ENCODE peak calls at places on chromosomes 3 and 15, in four cellular contexts. One of them, this sample, is unnamed.

GRCh38 chr3:15964605-15965061 is 166.9 kb upstream of the ANKRD28 start:
- DNase-seq in Karpas-422: peak; percentile 34
- DNase-seq in endothelial cell of umbilical vein: peak; percentile 50
- DNase-seq in fibroblast of lung: peak; percentile 67
- DNase-seq in this sample: peak; percentile 67

GRCh38 chr3:72150634-72151412 is 365.9 kb upstream of the PROK2 start:
- DNase-seq in Karpas-422: no peak
- DNase-seq in endothelial cell of umbilical vein: no peak
- DNase-seq in fibroblast of lung: no peak
- DNase-seq in this sample: no peak

GRCh38 chr15:22794621-22795167 is 8.2 kb downstream of the NIPA1 start:
- DNase-seq in Karpas-422: no peak
- DNase-seq in endothelial cell of umbilical vein: no peak
- DNase-seq in fibroblast of lung: no peak
- DNase-seq in this sample: no peak

GRCh38 chr3:11335056-11335608 is 62.9 kb downstream of the ATG7 start:
- DNase-seq in Karpas-422: peak; percentile 79
- DNase-seq in endothelial cell of umbilical vein: peak; percentile 81
- DNase-seq in fibroblast of lung: peak; percentile 61
- DNase-seq in this sample: peak; percentile 82

GRCh38 chr3:62113092-62113491 is 260.3 kb downstream of the FEZF2 start:
- DNase-seq in Karpas-422: no peak
- DNase-seq in endothelial cell of umbilical vein: no peak
- DNase-seq in fibroblast of lung: no peak
- DNase-seq in this sample: no peak

GRCh38 chr15:70092462-70092850 is 5.3 kb downstream of the TLE3 start:
- DNase-seq in Karpas-422: no peak
- DNase-seq in endothelial cell of umbilical vein: no peak
- DNase-seq in fibroblast of lung: peak; percentile 32
- DNase-seq in this sample: no peak

GRCh38 chr15:57867970-57868791 is 161.7 kb downstream of the POLR2M start:
- DNase-seq in Karpas-422: no peak
- DNase-seq in endothelial cell of umbilical vein: no peak
- DNase-seq in fibroblast of lung: no peak
- DNase-seq in this sample: no peak

GRCh38 chr3:184565421-184566211 is 4.0 kb downstream of the EPHB3 start:
- DNase-seq in Karpas-422: no peak
- DNase-seq in endothelial cell of umbilical vein: no peak
- DNase-seq in fibroblast of lung: peak; percentile 94
- DNase-seq in this sample: peak; percentile 96

GRCh38 chr3:177210744-177211502 is 13.6 kb upstream of the TBL1XR1 start:
- DNase-seq in Karpas-422: no peak
- DNase-seq in endothelial cell of umbilical vein: no peak
- DNase-seq in fibroblast of lung: no peak
- DNase-seq in this sample: no peak

GRCh38 chr3:44098666-44099065 is 143.0 kb upstream of the TOPAZ1 start:
- DNase-seq in Karpas-422: no peak
- DNase-seq in endothelial cell of umbilical vein: no peak
- DNase-seq in fibroblast of lung: no peak
- DNase-seq in this sample: no peak

GRCh38 chr3:63961891-63962290 is 49.7 kb upstream of the SCAANT1 start:
- DNase-seq in Karpas-422: peak; percentile 74
- DNase-seq in endothelial cell of umbilical vein: peak; percentile 65
- DNase-seq in fibroblast of lung: peak; percentile 44
- DNase-seq in this sample: peak; percentile 53

GRCh38 chr15:52095597-52096262 is 16.8 kb downstream of the BCL2L10 start:
- DNase-seq in Karpas-422: no peak
- DNase-seq in endothelial cell of umbilical vein: peak; percentile 92
- DNase-seq in fibroblast of lung: peak; percentile 86
- DNase-seq in this sample: peak; percentile 95

GRCh38 chr3:104031598-104031997 is 1335.1 kb upstream of the ALCAM start:
- DNase-seq in Karpas-422: no peak
- DNase-seq in endothelial cell of umbilical vein: no peak
- DNase-seq in fibroblast of lung: no peak
- DNase-seq in this sample: no peak

GRCh38 chr3:56118968-56119367 is 349.3 kb downstream of the ERC2 start:
- DNase-seq in Karpas-422: no peak
- DNase-seq in endothelial cell of umbilical vein: no peak
- DNase-seq in fibroblast of lung: no peak
- DNase-seq in this sample: no peak

GRCh38 chr3:73408597-73408996 is 216.1 kb downstream of the PDZRN3 start:
- DNase-seq in Karpas-422: no peak
- DNase-seq in endothelial cell of umbilical vein: no peak
- DNase-seq in fibroblast of lung: no peak
- DNase-seq in this sample: peak; percentile 34

GRCh38 chr3:115279939-115280338 is 132.9 kb upstream of the ZBTB20 start:
- DNase-seq in Karpas-422: no peak
- DNase-seq in endothelial cell of umbilical vein: no peak
- DNase-seq in fibroblast of lung: peak; percentile 71
- DNase-seq in this sample: peak; percentile 88

GRCh38 chr3:123745184-123745855 is 138.8 kb downstream of the MYLK start:
- DNase-seq in Karpas-422: peak; percentile 46
- DNase-seq in endothelial cell of umbilical vein: peak; percentile 35
- DNase-seq in fibroblast of lung: no peak
- DNase-seq in this sample: peak; percentile 44

GRCh38 chr3:122421836-122422235 is 6.0 kb upstream of the WDR5B start:
- DNase-seq in Karpas-422: no peak
- DNase-seq in endothelial cell of umbilical vein: no peak
- DNase-seq in fibroblast of lung: no peak
- DNase-seq in this sample: no peak

GRCh38 chr3:157810924-157811718 is 295.1 kb downstream of the SHOX2 start:
- DNase-seq in Karpas-422: no peak
- DNase-seq in endothelial cell of umbilical vein: no peak
- DNase-seq in fibroblast of lung: no peak
- DNase-seq in this sample: no peak

GRCh38 chr3:172577962-172578560 is 54.8 kb upstream of the TNFSF10 start:
- DNase-seq in Karpas-422: no peak
- DNase-seq in endothelial cell of umbilical vein: no peak
- DNase-seq in fibroblast of lung: no peak
- DNase-seq in this sample: no peak

GRCh38 chr3:144167634-144168033 is 196.0 kb downstream of the DIPK2A start:
- DNase-seq in Karpas-422: no peak
- DNase-seq in endothelial cell of umbilical vein: no peak
- DNase-seq in fibroblast of lung: no peak
- DNase-seq in this sample: no peak

GRCh38 chr15:44099671-44100070 is 95.4 kb downstream of the FRMD5 start:
- DNase-seq in Karpas-422: no peak
- DNase-seq in endothelial cell of umbilical vein: no peak
- DNase-seq in fibroblast of lung: peak; percentile 69
- DNase-seq in this sample: peak; percentile 35

GRCh38 chr15:70636540-70637165 is 126.7 kb downstream of the UACA start:
- DNase-seq in Karpas-422: no peak
- DNase-seq in endothelial cell of umbilical vein: peak; percentile 28
- DNase-seq in fibroblast of lung: peak; percentile 28
- DNase-seq in this sample: peak; percentile 33

GRCh38 chr15:43524254-43524847 is 6.9 kb downstream of the MAP1A start:
- DNase-seq in Karpas-422: no peak
- DNase-seq in endothelial cell of umbilical vein: no peak
- DNase-seq in fibroblast of lung: no peak
- DNase-seq in this sample: no peak

GRCh38 chr3:180749796-180750195 is 70.5 kb upstream of the CCDC39 start:
- DNase-seq in Karpas-422: no peak
- DNase-seq in endothelial cell of umbilical vein: no peak
- DNase-seq in fibroblast of lung: no peak
- DNase-seq in this sample: no peak

GRCh38 chr3:9782777-9783176 is 9.5 kb downstream of the TADA3 start:
- DNase-seq in Karpas-422: no peak
- DNase-seq in endothelial cell of umbilical vein: no peak
- DNase-seq in fibroblast of lung: no peak
- DNase-seq in this sample: no peak

GRCh38 chr3:173893066-173893465 is 495.5 kb downstream of the NLGN1 start:
- DNase-seq in Karpas-422: no peak
- DNase-seq in endothelial cell of umbilical vein: peak; percentile 20
- DNase-seq in fibroblast of lung: peak; percentile 92
- DNase-seq in this sample: peak; percentile 93

GRCh38 chr3:15630646-15631350 is 29.3 kb downstream of the BTD start:
- DNase-seq in Karpas-422: no peak
- DNase-seq in endothelial cell of umbilical vein: peak; percentile 94
- DNase-seq in fibroblast of lung: peak; percentile 84
- DNase-seq in this sample: peak; percentile 85

GRCh38 chr3:182258538-182259177 is 534.6 kb upstream of the ATP11B start:
- DNase-seq in Karpas-422: peak; percentile 76
- DNase-seq in endothelial cell of umbilical vein: peak; percentile 40
- DNase-seq in fibroblast of lung: peak; percentile 58
- DNase-seq in this sample: peak; percentile 22

GRCh38 chr3:95424296-95424695 is 1361.4 kb downstream of the NSUN3 start:
- DNase-seq in Karpas-422: no peak
- DNase-seq in endothelial cell of umbilical vein: no peak
- DNase-seq in fibroblast of lung: no peak
- DNase-seq in this sample: no peak

GRCh38 chr3:58835075-58835474 is 168.5 kb upstream of the FAM3D start:
- DNase-seq in Karpas-422: no peak
- DNase-seq in endothelial cell of umbilical vein: no peak
- DNase-seq in fibroblast of lung: peak; percentile 79
- DNase-seq in this sample: peak; percentile 70

GRCh38 chr3:58837863-58838255 is 171.3 kb upstream of the FAM3D start:
- DNase-seq in Karpas-422: no peak
- DNase-seq in endothelial cell of umbilical vein: no peak
- DNase-seq in fibroblast of lung: no peak
- DNase-seq in this sample: peak; percentile 36

GRCh38 chr3:58839187-58839586 is 172.6 kb upstream of the FAM3D start:
- DNase-seq in Karpas-422: no peak
- DNase-seq in endothelial cell of umbilical vein: no peak
- DNase-seq in fibroblast of lung: no peak
- DNase-seq in this sample: no peak

GRCh38 chr3:58837141-58837862 is 170.7 kb upstream of the FAM3D start:
- DNase-seq in Karpas-422: no peak
- DNase-seq in endothelial cell of umbilical vein: no peak
- DNase-seq in fibroblast of lung: no peak
- DNase-seq in this sample: no peak

GRCh38 chr3:58839964-58840363 is 173.4 kb upstream of the FAM3D start:
- DNase-seq in Karpas-422: no peak
- DNase-seq in endothelial cell of umbilical vein: no peak
- DNase-seq in fibroblast of lung: no peak
- DNase-seq in this sample: no peak
- H3K4me2 ChIP-seq in Karpas-422: no peak overlapping the region
- H3K4me2 ChIP-seq in endothelial cell of umbilical vein: no peak overlapping the region
- H3K4me2 ChIP-seq in fibroblast of lung: no peak overlapping the region
- H3K4me2 ChIP-seq in this sample: no peak overlapping the region

GRCh38 chr15:25171111-25171811 is 216.5 kb downstream of the SNRPN start:
- DNase-seq in Karpas-422: no peak
- DNase-seq in endothelial cell of umbilical vein: no peak
- DNase-seq in fibroblast of lung: no peak
- DNase-seq in this sample: no peak
- H3K9me3 ChIP-seq in Karpas-422: peaks cover 16% of the 10 kb centered on the region
- H3K9me3 ChIP-seq in endothelial cell of umbilical vein: peaks cover 4% of the 10 kb centered on the region
- H3K9me3 ChIP-seq in fibroblast of lung: no peaks in the 10 kb centered on the region
- H3K9me3 ChIP-seq in this sample: no peaks in the 10 kb centered on the region

DNA sequence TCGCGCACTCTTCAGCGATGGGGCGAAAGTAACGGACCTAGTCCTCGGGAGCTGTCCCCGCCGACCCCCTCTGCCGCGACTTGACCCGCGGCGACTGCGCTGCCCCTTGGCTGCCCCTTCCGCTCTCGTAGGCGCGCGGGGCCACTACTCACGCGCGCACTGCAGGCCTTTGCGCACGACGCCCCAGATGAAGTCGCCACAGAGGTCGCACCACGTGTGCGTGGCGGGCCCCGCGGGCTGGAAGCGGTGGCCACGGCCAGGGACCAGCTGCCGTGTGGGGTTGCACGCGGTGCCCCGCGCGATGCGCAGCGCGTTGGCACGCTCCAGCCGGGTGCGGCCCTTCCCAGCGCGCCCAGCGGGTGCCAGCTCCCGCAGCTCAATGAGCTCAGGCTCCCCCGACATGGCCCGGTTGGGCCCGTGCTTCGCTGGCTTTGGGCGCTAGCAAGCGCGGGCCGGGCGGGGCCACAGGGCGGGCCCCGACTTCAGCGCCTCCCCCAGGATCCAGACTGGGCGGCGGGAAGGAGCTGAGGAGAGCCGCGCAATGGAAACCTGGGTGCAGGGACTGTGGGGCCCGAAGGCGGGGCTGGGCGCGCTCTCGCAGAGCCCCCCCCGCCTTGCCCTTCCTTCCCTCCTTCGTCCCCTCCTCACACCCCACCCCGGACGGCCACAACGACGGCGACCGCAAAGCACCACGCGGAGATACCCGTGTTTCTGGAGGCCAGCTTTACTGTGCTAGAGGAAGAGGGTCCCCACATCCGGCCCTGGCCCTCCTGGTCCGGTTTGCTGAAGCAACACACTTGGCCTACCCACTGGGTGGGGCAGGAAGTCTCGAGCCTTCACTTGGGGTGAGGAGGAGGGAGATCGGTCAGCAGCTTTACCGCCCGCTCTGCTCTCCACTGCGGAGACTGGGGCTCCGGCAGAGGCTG is at the start of gene RASSF1:
- DNase-seq in Karpas-422: peak; percentile 91
- DNase-seq in endothelial cell of umbilical vein: no peak
- DNase-seq in fibroblast of lung: no peak
- DNase-seq in this sample: peak; percentile 90
- H3K27ac ChIP-seq in Karpas-422: peak within 1 kb of the TSS; percentile 91
- H3K27ac ChIP-seq in endothelial cell of umbilical vein: no peak within 1 kb of the TSS
- H3K27ac ChIP-seq in fibroblast of lung: peak within 1 kb of the TSS; percentile 82
- H3K27ac ChIP-seq in this sample: peak within 1 kb of the TSS; percentile 96

GRCh38 chr3:67946446-67946845 is 292.0 kb upstream of the SUCLG2 start:
- DNase-seq in Karpas-422: no peak
- DNase-seq in endothelial cell of umbilical vein: no peak
- DNase-seq in fibroblast of lung: peak; percentile 28
- DNase-seq in this sample: no peak

GRCh38 chr3:67943546-67943945 is 289.1 kb upstream of the SUCLG2 start:
- DNase-seq in Karpas-422: no peak
- DNase-seq in endothelial cell of umbilical vein: no peak
- DNase-seq in fibroblast of lung: no peak
- DNase-seq in this sample: no peak

DNA sequence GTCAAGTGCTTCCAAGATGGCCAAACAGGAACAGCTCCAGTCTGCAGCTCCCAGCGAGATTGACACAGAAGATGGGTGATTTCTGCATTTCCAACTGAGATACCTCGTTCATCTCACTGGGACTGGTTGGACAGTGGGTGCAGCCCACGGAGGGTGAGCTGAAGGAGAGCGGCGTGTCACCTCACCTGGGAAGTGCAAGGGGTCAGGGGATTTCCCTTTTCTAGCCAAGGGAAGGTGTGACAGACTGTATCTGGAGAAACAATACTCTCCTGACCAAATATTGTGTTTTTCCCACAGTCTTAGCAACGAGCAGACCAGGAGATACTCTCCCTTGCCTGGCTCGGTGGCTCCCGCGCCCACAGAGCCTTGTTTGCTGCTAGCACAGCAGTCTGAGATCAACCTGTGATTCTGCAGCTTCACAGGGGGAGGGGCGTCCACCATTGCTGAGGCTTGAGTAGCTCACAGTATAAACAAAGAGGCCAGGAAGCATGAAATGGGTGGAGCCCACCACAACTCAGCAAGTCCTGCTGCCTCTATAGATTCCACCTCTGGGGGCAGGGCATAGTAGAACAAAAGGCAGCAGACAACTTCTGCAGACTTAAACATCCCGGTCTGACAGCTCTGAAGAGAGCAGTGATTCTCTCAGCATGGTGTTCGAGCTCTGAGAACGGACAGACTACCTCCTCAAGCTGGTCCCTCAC is 293.5 kb upstream of the SUCLG2 start:
- DNase-seq in Karpas-422: no peak
- DNase-seq in endothelial cell of umbilical vein: no peak
- DNase-seq in fibroblast of lung: no peak
- DNase-seq in this sample: no peak
- H3K4me2 ChIP-seq in Karpas-422: no peak overlapping the region
- H3K4me2 ChIP-seq in endothelial cell of umbilical vein: no peak overlapping the region
- H3K4me2 ChIP-seq in fibroblast of lung: no peak overlapping the region
- H3K4me2 ChIP-seq in this sample: no peak overlapping the region

This sample was measured in GM23248.